ENCODE peak calls at places on chromosomes 1 and 21, in seven cellular contexts. One of them, this sample, is unnamed.

GRCh38 chr1:203361843-203362524 is 11.1 kb upstream of the FMOD start:
- DNase-seq in GM12891: no peak
- DNase-seq in Peyer's patch: peak
- DNase-seq in CD8-positive, alpha-beta T cell: no peak
- DNase-seq in stimulated activated effector memory CD8-positive, alpha-beta T cell treated with anti-CD3 and anti-CD28 coated beads, Interleukin-12 subunit alpha, Interleukin-12 subunit beta, amount 100 ng/mL, for 72 hours: no peak
- DNase-seq in ELR: peak
- DNase-seq in HEK293T: no peak
- DNase-seq in this sample: no peak

GRCh38 chr1:15258828-15259588 is 12.0 kb downstream of the FHAD1 start:
- DNase-seq in stimulated activated effector memory CD8-positive, alpha-beta T cell treated with anti-CD3 and anti-CD28 coated beads, Interleukin-12 subunit alpha, Interleukin-12 subunit beta, amount 100 ng/mL, for 72 hours: no peak
- DNase-seq in CD8-positive, alpha-beta T cell: no peak
- DNase-seq in ELR: no peak
- DNase-seq in GM12891: no peak
- DNase-seq in Peyer's patch: no peak
- DNase-seq in HEK293T: no peak
- DNase-seq in this sample: no peak

GRCh38 chr1:212186427-212187207 is 98.6 kb upstream of the PPP2R5A start:
- DNase-seq in stimulated activated effector memory CD8-positive, alpha-beta T cell treated with anti-CD3 and anti-CD28 coated beads, Interleukin-12 subunit alpha, Interleukin-12 subunit beta, amount 100 ng/mL, for 72 hours: no peak
- DNase-seq in CD8-positive, alpha-beta T cell: no peak
- DNase-seq in HEK293T: no peak
- DNase-seq in ELR: no peak
- DNase-seq in GM12891: peak
- DNase-seq in Peyer's patch: peak
- DNase-seq in this sample: no peak

GRCh38 chr21:17660449-17660848 is 47.7 kb upstream of the BTG3 start:
- DNase-seq in stimulated activated effector memory CD8-positive, alpha-beta T cell treated with anti-CD3 and anti-CD28 coated beads, Interleukin-12 subunit alpha, Interleukin-12 subunit beta, amount 100 ng/mL, for 72 hours: no peak
- DNase-seq in Peyer's patch: no peak
- DNase-seq in CD8-positive, alpha-beta T cell: no peak
- DNase-seq in ELR: no peak
- DNase-seq in GM12891: no peak
- DNase-seq in HEK293T: no peak
- DNase-seq in this sample: no peak

GRCh38 chr1:163201906-163202305 is 810 bp downstream of the RGS5 start:
- DNase-seq in CD8-positive, alpha-beta T cell: no peak
- DNase-seq in Peyer's patch: no peak
- DNase-seq in stimulated activated effector memory CD8-positive, alpha-beta T cell treated with anti-CD3 and anti-CD28 coated beads, Interleukin-12 subunit alpha, Interleukin-12 subunit beta, amount 100 ng/mL, for 72 hours: no peak
- DNase-seq in HEK293T: no peak
- DNase-seq in GM12891: no peak
- DNase-seq in ELR: no peak
- DNase-seq in this sample: no peak

GRCh38 chr1:154323493-154323892 is 1.8 kb upstream of the ATP8B2 start:
- DNase-seq in HEK293T: no peak
- DNase-seq in GM12891: no peak
- DNase-seq in ELR: no peak
- DNase-seq in Peyer's patch: no peak
- DNase-seq in CD8-positive, alpha-beta T cell: no peak
- DNase-seq in stimulated activated effector memory CD8-positive, alpha-beta T cell treated with anti-CD3 and anti-CD28 coated beads, Interleukin-12 subunit alpha, Interleukin-12 subunit beta, amount 100 ng/mL, for 72 hours: no peak
- DNase-seq in this sample: no peak

GRCh38 chr1:94922756-94923465 is 4.0 kb downstream of the CNN3 start:
- DNase-seq in stimulated activated effector memory CD8-positive, alpha-beta T cell treated with anti-CD3 and anti-CD28 coated beads, Interleukin-12 subunit alpha, Interleukin-12 subunit beta, amount 100 ng/mL, for 72 hours: no peak
- DNase-seq in GM12891: no peak
- DNase-seq in Peyer's patch: no peak
- DNase-seq in HEK293T: no peak
- DNase-seq in CD8-positive, alpha-beta T cell: no peak
- DNase-seq in ELR: peak
- DNase-seq in this sample: no peak

GRCh38 chr1:24074817-24075725 is 36.9 kb downstream of the MYOM3 start:
- DNase-seq in GM12891: no peak
- DNase-seq in CD8-positive, alpha-beta T cell: no peak
- DNase-seq in Peyer's patch: no peak
- DNase-seq in ELR: peak
- DNase-seq in stimulated activated effector memory CD8-positive, alpha-beta T cell treated with anti-CD3 and anti-CD28 coated beads, Interleukin-12 subunit alpha, Interleukin-12 subunit beta, amount 100 ng/mL, for 72 hours: no peak
- DNase-seq in HEK293T: no peak
- DNase-seq in this sample: no peak

GRCh38 chr1:14055442-14056225 is 355.6 kb downstream of the PRDM2 start:
- DNase-seq in CD8-positive, alpha-beta T cell: no peak
- DNase-seq in Peyer's patch: no peak
- DNase-seq in GM12891: no peak
- DNase-seq in ELR: no peak
- DNase-seq in HEK293T: no peak
- DNase-seq in stimulated activated effector memory CD8-positive, alpha-beta T cell treated with anti-CD3 and anti-CD28 coated beads, Interleukin-12 subunit alpha, Interleukin-12 subunit beta, amount 100 ng/mL, for 72 hours: no peak
- DNase-seq in this sample: no peak

GRCh38 chr1:106924360-106924759 is 132.1 kb upstream of the PRMT6 start:
- DNase-seq in HEK293T: peak
- DNase-seq in GM12891: no peak
- DNase-seq in Peyer's patch: no peak
- DNase-seq in ELR: peak
- DNase-seq in CD8-positive, alpha-beta T cell: no peak
- DNase-seq in stimulated activated effector memory CD8-positive, alpha-beta T cell treated with anti-CD3 and anti-CD28 coated beads, Interleukin-12 subunit alpha, Interleukin-12 subunit beta, amount 100 ng/mL, for 72 hours: no peak
- DNase-seq in this sample: no peak

GRCh38 chr1:40384887-40385286 is 11.4 kb downstream of the SMAP2 start:
- DNase-seq in GM12891: no peak
- DNase-seq in Peyer's patch: no peak
- DNase-seq in stimulated activated effector memory CD8-positive, alpha-beta T cell treated with anti-CD3 and anti-CD28 coated beads, Interleukin-12 subunit alpha, Interleukin-12 subunit beta, amount 100 ng/mL, for 72 hours: no peak
- DNase-seq in ELR: no peak
- DNase-seq in CD8-positive, alpha-beta T cell: no peak
- DNase-seq in HEK293T: no peak
- DNase-seq in this sample: no peak

GRCh38 chr21:44800103-44800502 is 1.5 kb downstream of the UBE2G2 start:
- DNase-seq in CD8-positive, alpha-beta T cell: no peak
- DNase-seq in GM12891: no peak
- DNase-seq in Peyer's patch: no peak
- DNase-seq in ELR: peak
- DNase-seq in stimulated activated effector memory CD8-positive, alpha-beta T cell treated with anti-CD3 and anti-CD28 coated beads, Interleukin-12 subunit alpha, Interleukin-12 subunit beta, amount 100 ng/mL, for 72 hours: no peak
- DNase-seq in HEK293T: peak
- DNase-seq in this sample: no peak

This sample was measured in 8988T.